ENCODE peak calls at places on chromosomes 12 and 14, in ten cellular contexts. P, B, R, X, F, U, T, A, Z and M are unnamed samples.

GRCh38 chr14:24136684-24137528 is 912 bp downstream of the PSME1 start:
- DNase-seq in P (no peak), B (peak; percentile 82), R (no peak), X (no peak), F (peak; percentile 13), U (peak; percentile 19), T (no peak), A (no peak), Z (no peak), M (no peak)

GRCh38 chr12:115752913-115753726 is 524.4 kb downstream of the MED13L start:
- DNase-seq in P (peak; percentile 42), B (peak; percentile 76), R (peak; percentile 81), X (no peak), F (peak; percentile 75), U (peak; percentile 89), T (peak; percentile 74), A (peak; percentile 77), Z (peak; percentile 55), M (peak; percentile 58)

GRCh38 chr12:123532021-123532420 is 1.5 kb downstream of the RILPL1 start:
- DNase-seq in P (no peak), B (peak; percentile 52), R (peak; percentile 43), X (no peak), F (no peak), U (no peak), T (no peak), A (peak; percentile 10), Z (no peak), M (no peak)

GRCh38 chr14:100159107-100159864 is at the start of gene DEGS2:
- DNase-seq in P (no peak), B (no peak), R (peak; percentile 37), X (no peak), F (peak; percentile 87), U (peak; percentile 56), T (peak; percentile 23), A (no peak), Z (peak; percentile 83), M (no peak)

GRCh38 chr14:102590667-102591099 is 1.8 kb upstream of the RCOR1 start:
- DNase-seq in P (peak; percentile 54), B (peak; percentile 84), R (peak; percentile 66), X (peak; percentile 81), F (peak; percentile 84), U (peak; percentile 73), T (peak; percentile 84), A (peak; percentile 23), Z (peak; percentile 53), M (peak; percentile 84)

GRCh38 chr12:117724545-117724944 is 244.2 kb downstream of the KSR2 start:
- DNase-seq in P (no peak), B (no peak), R (peak; percentile 13), X (no peak), F (no peak), U (no peak), T (no peak), A (no peak), Z (no peak), M (no peak)

GRCh38 chr14:22847661-22848341 is 11.4 kb downstream of the MMP14 start:
- DNase-seq in P (no peak), B (no peak), R (peak; percentile 83), X (no peak), F (peak; percentile 52), U (no peak), T (no peak), A (peak; percentile 84), Z (peak; percentile 57), M (no peak)

GRCh38 chr14:99274346-99275221 is 2.6 kb upstream of the BCL11B start:
- DNase-seq in P (peak; percentile 78), B (no peak), R (peak; percentile 68), X (no peak), F (peak; percentile 96), U (peak; percentile 55), T (peak; percentile 85), A (peak; percentile 37), Z (peak; percentile 65), M (peak; percentile 77)

GRCh38 chr14:26174395-26174794 is 423.4 kb downstream of the NOVA1 start:
- DNase-seq in P (no peak), B (no peak), R (no peak), X (no peak), F (no peak), U (no peak), T (no peak), A (no peak), Z (no peak), M (no peak)

GRCh38 chr14:56196274-56196673 is 78.1 kb downstream of the PELI2 start:
- DNase-seq in P (no peak), B (no peak), R (peak; percentile 75), X (no peak), F (no peak), U (no peak), T (no peak), A (peak; percentile 74), Z (no peak), M (no peak)

GRCh38 chr12:122853582-122854245 is 18.5 kb downstream of the HIP1R start:
- DNase-seq in P (no peak), B (no peak), R (no peak), X (no peak), F (no peak), U (no peak), T (no peak), A (no peak), Z (peak; percentile 40), M (no peak)

GRCh38 chr12:66831495-66831894 is 152.6 kb upstream of the GRIP1 start:
- DNase-seq in P (no peak), B (no peak), R (no peak), X (no peak), F (no peak), U (no peak), T (no peak), A (no peak), Z (no peak), M (no peak)

GRCh38 chr12:11711675-11712327 is 62.3 kb downstream of the ETV6 start:
- DNase-seq in P (no peak), B (no peak), R (peak; percentile 79), X (no peak), F (no peak), U (no peak), T (no peak), A (peak; percentile 67), Z (no peak), M (peak; percentile 72)

DNA sequence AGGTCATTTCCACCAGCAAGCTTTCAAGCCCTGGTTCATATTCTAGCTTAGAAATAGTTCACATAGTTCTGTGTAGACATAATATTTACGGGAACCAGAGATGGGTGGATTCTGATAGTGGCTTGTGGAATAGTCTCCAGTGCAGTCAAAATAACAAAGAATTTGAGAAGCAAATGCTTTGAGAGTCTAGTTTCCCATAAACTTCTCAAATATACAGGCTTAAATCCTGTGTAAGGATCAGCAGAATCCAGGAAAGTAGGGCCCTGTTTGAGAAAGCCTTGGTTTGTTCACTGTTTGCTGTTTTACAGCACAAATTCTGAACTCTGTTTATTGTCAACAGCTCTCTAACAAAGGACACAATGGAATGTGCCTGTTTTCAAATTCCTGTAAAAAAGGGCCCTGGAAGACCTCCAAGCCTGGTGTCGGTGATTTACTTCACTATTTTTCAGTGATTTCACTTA is 11.5 kb upstream of the FOS start:
- DNase-seq in P (no peak), B (no peak), R (peak; percentile 80), X (no peak), F (peak; percentile 40), U (no peak), T (no peak), A (peak; percentile 83), Z (no peak), M (no peak)
- H3K4me2 ChIP-seq in P (no peak overlapping the region), B (no peak overlapping the region), R (peak overlapping the region; percentile 68), X (no peak overlapping the region), F (peak overlapping the region; percentile 17), U (no peak overlapping the region), T (no peak overlapping the region), A (peak overlapping the region; percentile 31), Z (peak overlapping the region; percentile 45), M (no peak overlapping the region)

DNA sequence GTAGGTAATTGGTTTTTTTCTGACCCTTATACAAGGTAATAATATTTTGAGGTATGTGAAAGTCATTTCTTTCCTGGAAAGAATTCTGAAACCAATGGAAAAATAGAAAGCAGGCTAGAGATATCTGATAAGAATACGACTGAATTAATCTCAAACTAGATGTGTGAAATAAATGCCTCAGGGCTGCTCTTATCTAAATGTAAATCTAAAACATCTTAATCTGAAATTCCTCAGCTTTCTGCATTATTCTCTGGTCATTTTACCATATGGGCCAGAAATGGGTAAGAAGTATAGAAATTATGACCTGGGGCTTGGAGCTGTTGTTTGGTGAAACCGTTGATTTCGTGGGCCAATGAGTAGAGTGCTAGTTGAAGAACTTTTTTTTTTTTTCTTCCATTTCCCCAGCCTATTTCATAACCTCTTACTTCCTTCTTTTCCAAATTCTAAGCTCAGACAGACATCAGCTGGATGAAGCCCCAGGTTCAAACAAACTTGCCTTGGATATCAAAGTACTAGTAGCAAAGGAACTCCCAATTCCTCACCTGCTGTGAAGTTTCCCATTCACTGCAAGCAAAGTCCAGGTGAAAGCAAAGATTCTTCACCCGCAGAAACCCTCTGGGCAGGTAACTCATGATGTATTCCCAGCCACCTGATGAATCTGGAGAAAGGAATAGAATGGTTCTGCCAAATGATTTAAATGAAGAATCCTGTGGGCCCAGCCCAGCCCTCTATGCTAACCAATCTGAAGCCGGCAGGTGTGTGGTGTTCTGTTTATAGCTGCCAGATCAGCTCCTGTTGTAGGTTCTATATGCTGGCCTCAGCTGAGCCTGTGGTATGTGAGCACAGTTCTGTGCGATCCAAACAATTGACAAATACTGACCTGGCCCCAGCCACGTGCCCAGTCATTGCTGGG is 9.7 kb upstream of the FOS start:
- DNase-seq in P (no peak), B (no peak), R (no peak), X (peak; percentile 55), F (peak; percentile 39), U (no peak), T (no peak), A (no peak), Z (no peak), M (no peak)
- H3K4me2 ChIP-seq in P (no peak overlapping the region), B (no peak overlapping the region), R (no peak overlapping the region), X (no peak overlapping the region), F (no peak overlapping the region), U (no peak overlapping the region), T (no peak overlapping the region), A (no peak overlapping the region), Z (no peak overlapping the region), M (no peak overlapping the region)

DNA sequence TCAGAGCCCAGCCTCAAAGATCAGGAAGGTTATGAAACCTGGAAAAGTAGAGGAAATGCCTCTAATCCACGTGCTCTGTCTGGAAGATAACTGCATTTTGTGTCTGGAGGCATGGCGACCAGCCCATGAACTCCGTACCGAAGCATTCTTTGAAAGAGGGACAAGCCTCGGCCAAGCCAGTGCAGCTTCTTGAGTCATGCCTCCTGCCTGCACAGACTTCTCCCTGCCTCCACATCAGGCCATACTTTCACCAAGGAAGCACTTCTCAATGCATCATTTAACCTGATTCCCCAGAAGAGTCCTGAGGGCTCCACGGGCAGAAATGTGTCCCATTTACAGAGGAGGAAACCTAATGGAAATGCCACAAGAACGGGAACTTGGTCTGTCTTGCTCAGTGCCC is 3.4 kb downstream of the ACTN1 start:
- DNase-seq in P (no peak), B (no peak), R (peak; percentile 92), X (no peak), F (no peak), U (no peak), T (no peak), A (peak; percentile 85), Z (no peak), M (no peak)
- H3K4me2 ChIP-seq in P (no peak overlapping the region), B (no peak overlapping the region), R (peak overlapping the region; percentile 95), X (peak overlapping the region; percentile 100), F (peak overlapping the region; percentile 88), U (peak overlapping the region; percentile 90), T (peak overlapping the region; percentile 79), A (peak overlapping the region; percentile 97), Z (peak overlapping the region; percentile 98), M (peak overlapping the region; percentile 93)

GRCh38 chr14:39426605-39427004 is 5.6 kb downstream of the FBXO33 start:
- DNase-seq in P (no peak), B (peak; percentile 83), R (peak; percentile 80), X (no peak), F (peak; percentile 53), U (peak; percentile 60), T (peak; percentile 51), A (peak; percentile 59), Z (peak; percentile 6), M (peak; percentile 56)
- H3K4me2 ChIP-seq in P (no peak overlapping the region), B (peak overlapping the region; percentile 47), R (peak overlapping the region; percentile 84), X (no peak overlapping the region), F (peak overlapping the region; percentile 40), U (peak overlapping the region; percentile 70), T (peak overlapping the region; percentile 52), A (peak overlapping the region; percentile 25), Z (peak overlapping the region; percentile 28), M (no peak overlapping the region)